ENCODE peak calls at places on chromosomes 11 and 22, in five cellular contexts. L is NCI-H774, S is cardiac fibroblast, F is NAMALWA, C is uterus. O is an unnamed sample.

GRCh38 chr11:68045900-68046299 is 7.1 kb downstream of the TCIRG1 start:
- DNase-seq in L (no peak), S (no peak), F (no peak), C (no peak), O (peak)

GRCh38 chr11:64745523-64746328 is 1.8 kb upstream of the RASGRP2 start:
- DNase-seq in L (no peak), S (peak), F (peak), C (peak), O (peak)

GRCh38 chr22:48968201-48968959 is 859.3 kb downstream of the BRD1 start:
- DNase-seq in L (no peak), S (no peak), F (no peak), C (peak), O (no peak)

GRCh38 chr22:31344369-31345330 is 1.5 kb downstream of the PATZ1 start:
- DNase-seq in L (no peak), S (peak), F (peak), C (peak), O (peak)

GRCh38 chr22:38850941-38851849 is 7.4 kb upstream of the NPTXR start:
- DNase-seq in L (no peak), S (peak), F (no peak), C (no peak), O (no peak)

GRCh38 chr11:133343951-133344350 is 188.3 kb downstream of the OPCML start:
- DNase-seq in L (peak), S (peak), F (no peak), C (no peak), O (peak)

GRCh38 chr11:17550455-17551346 is 3.6 kb downstream of the OTOG start:
- DNase-seq in L (no peak), S (no peak), F (no peak), C (no peak), O (peak)

GRCh38 chr11:35088676-35089075 is 50.3 kb upstream of the CD44 start:
- DNase-seq in L (no peak), S (peak), F (no peak), C (no peak), O (no peak)

GRCh38 chr22:20591660-20592310 is 84.4 kb downstream of the MED15 start:
- DNase-seq in L (no peak), S (no peak), F (no peak), C (no peak), O (no peak)

GRCh38 chr11:124923296-124923695 is 4.2 kb downstream of the HEPN1 start:
- DNase-seq in L (no peak), S (no peak), F (no peak), C (no peak), O (no peak)

GRCh38 chr11:119375629-119376196 is 5.8 kb downstream of the USP2 start:
- DNase-seq in L (no peak), S (peak), F (no peak), C (peak), O (no peak)

GRCh38 chr11:116357769-116358544 is 414.8 kb downstream of the BUD13 start:
- DNase-seq in L (no peak), S (no peak), F (no peak), C (no peak), O (peak)

GRCh38 chr11:126862664-126863247 is 137.8 kb downstream of the KIRREL3 start:
- DNase-seq in L (peak), S (no peak), F (no peak), C (no peak), O (no peak)

GRCh38 chr11:26442131-26442530 is 110.2 kb downstream of the ANO3 start:
- DNase-seq in L (no peak), S (peak), F (no peak), C (no peak), O (no peak)

GRCh38 chr22:46827072-46827780 is 64.8 kb downstream of the TBC1D22A start:
- DNase-seq in L (no peak), S (no peak), F (no peak), C (no peak), O (no peak)

GRCh38 chr11:128490092-128490491 is 97.3 kb downstream of the ETS1 start:
- DNase-seq in L (no peak), S (no peak), F (no peak), C (no peak), O (no peak)

GRCh38 chr11:3231851-3232744 is at the start of gene MRGPRE:
- DNase-seq in L (peak), S (peak), F (no peak), C (peak), O (no peak)

GRCh38 chr22:19103881-19104821 is 18.1 kb downstream of the DGCR2 start:
- DNase-seq in L (no peak), S (peak), F (no peak), C (no peak), O (no peak)

GRCh38 chr11:84215671-84216070 is 929.5 kb upstream of the CCDC90B start:
- DNase-seq in L (no peak), S (no peak), F (no peak), C (no peak), O (no peak)

GRCh38 chr22:39252461-39253391 is 7.9 kb upstream of the PDGFB start:
- DNase-seq in L (no peak), S (no peak), F (no peak), C (no peak), O (no peak)

GRCh38 chr11:63769044-63769718 is 606 bp upstream of the ZFTA start:
- DNase-seq in L (no peak), S (peak), F (peak), C (peak), O (peak)

GRCh38 chr11:19988598-19988997 is 171.7 kb downstream of the DBX1 start:
- DNase-seq in L (no peak), S (peak), F (no peak), C (peak), O (no peak)

GRCh38 chr11:105697291-105697690 is 87.4 kb downstream of the GRIA4 start:
- DNase-seq in L (no peak), S (no peak), F (no peak), C (no peak), O (no peak)

GRCh38 chr11:17386331-17387084 is 2.0 kb downstream of the KCNJ11 start:
- DNase-seq in L (peak), S (peak), F (peak), C (no peak), O (peak)

GRCh38 chr11:116702772-116703360 is 69.9 kb downstream of the BUD13 start:
- DNase-seq in L (no peak), S (no peak), F (no peak), C (no peak), O (no peak)

O was measured in NB4.